ENCODE peak calls at places on chromosomes 16 and 17, in five cellular contexts. W is A549, I is WTC11, X is H1, H is K562. V is an unnamed sample.

GRCh38 chr17:62300697-62301096 is 79.7 kb upstream of the EFCAB3 start:
- DNase-seq in W (no peak), I (no peak), X (no peak), H (no peak), V (no peak)

GRCh38 chr17:3755335-3756030 is 31.8 kb downstream of the HASPIN start:
- DNase-seq in W (no peak), I (no peak), X (no peak), H (peak; percentile 22), V (no peak)

GRCh38 chr17:76121932-76122383 is 18.4 kb upstream of the EXOC7 start:
- DNase-seq in W (no peak), I (peak; percentile 54), X (peak; percentile 79), H (no peak), V (no peak)

GRCh38 chr16:11256657-11257130 is 690 bp upstream of the SOCS1 start:
- DNase-seq in W (peak; percentile 38), I (peak; percentile 48), X (no peak), H (peak; percentile 67), V (no peak)

GRCh38 chr17:78819402-78819801 is 21.2 kb downstream of the USP36 start:
- DNase-seq in W (no peak), I (no peak), X (no peak), H (no peak), V (no peak)

GRCh38 chr17:2282297-2282873 is 21.2 kb downstream of the SMG6 start:
- DNase-seq in W (peak; percentile 67), I (no peak), X (no peak), H (peak; percentile 62), V (peak; percentile 71)

GRCh38 chr16:49350265-49351103 is 23.1 kb upstream of the C16orf78 start:
- DNase-seq in W (peak; percentile 54), I (peak; percentile 86), X (peak; percentile 94), H (peak; percentile 67), V (peak; percentile 21)

GRCh38 chr16:70644763-70645597 is 1.4 kb upstream of the IL34 start:
- DNase-seq in W (no peak), I (no peak), X (no peak), H (no peak), V (no peak)

GRCh38 chr17:44556854-44557606 is at the start of gene FZD2:
- DNase-seq in W (peak; percentile 99), I (peak; percentile 91), X (peak; percentile 94), H (peak; percentile 93), V (peak; percentile 92)

GRCh38 chr16:22008215-22009142 is 568 bp downstream of the MOSMO start:
- DNase-seq in W (peak; percentile 35), I (peak; percentile 52), X (peak; percentile 72), H (peak; percentile 32), V (no peak)

GRCh38 chr16:2335286-2335895 is 5.1 kb downstream of the ABCA3 start:
- DNase-seq in W (no peak), I (no peak), X (no peak), H (no peak), V (no peak)

GRCh38 chr17:44608732-44609435 is 47.4 kb upstream of the MEIOC start:
- DNase-seq in W (no peak), I (no peak), X (no peak), H (no peak), V (no peak)

GRCh38 chr16:10168258-10168657 is 14.0 kb downstream of the GRIN2A start:
- DNase-seq in W (no peak), I (no peak), X (no peak), H (no peak), V (no peak)

GRCh38 chr16:85570213-85570734 is 42.8 kb upstream of the GSE1 start:
- DNase-seq in W (no peak), I (no peak), X (no peak), H (peak; percentile 54), V (no peak)

GRCh38 chr16:31473300-31474052 is 1.5 kb downstream of the TGFB1I1 start:
- DNase-seq in W (no peak), I (no peak), X (no peak), H (no peak), V (no peak)

GRCh38 chr17:75921596-75921995 is 16.9 kb upstream of the MRPL38 start:
- DNase-seq in W (no peak), I (no peak), X (no peak), H (no peak), V (no peak)

GRCh38 chr17:21275579-21276339 is 8.8 kb upstream of the MAP2K3 start:
- DNase-seq in W (peak; percentile 98), I (peak; percentile 93), X (peak; percentile 98), H (peak; percentile 88), V (peak; percentile 81)

GRCh38 chr17:17511971-17512858 is 16.0 kb upstream of the RASD1 start:
- DNase-seq in W (peak; percentile 54), I (no peak), X (no peak), H (no peak), V (no peak)

GRCh38 chr16:65064131-65064530 is 57.7 kb downstream of the CDH11 start:
- DNase-seq in W (no peak), I (no peak), X (no peak), H (no peak), V (no peak)

GRCh38 chr17:51948128-51948527 is 210.4 kb downstream of the CA10 start:
- DNase-seq in W (no peak), I (no peak), X (no peak), H (no peak), V (no peak)

DNA sequence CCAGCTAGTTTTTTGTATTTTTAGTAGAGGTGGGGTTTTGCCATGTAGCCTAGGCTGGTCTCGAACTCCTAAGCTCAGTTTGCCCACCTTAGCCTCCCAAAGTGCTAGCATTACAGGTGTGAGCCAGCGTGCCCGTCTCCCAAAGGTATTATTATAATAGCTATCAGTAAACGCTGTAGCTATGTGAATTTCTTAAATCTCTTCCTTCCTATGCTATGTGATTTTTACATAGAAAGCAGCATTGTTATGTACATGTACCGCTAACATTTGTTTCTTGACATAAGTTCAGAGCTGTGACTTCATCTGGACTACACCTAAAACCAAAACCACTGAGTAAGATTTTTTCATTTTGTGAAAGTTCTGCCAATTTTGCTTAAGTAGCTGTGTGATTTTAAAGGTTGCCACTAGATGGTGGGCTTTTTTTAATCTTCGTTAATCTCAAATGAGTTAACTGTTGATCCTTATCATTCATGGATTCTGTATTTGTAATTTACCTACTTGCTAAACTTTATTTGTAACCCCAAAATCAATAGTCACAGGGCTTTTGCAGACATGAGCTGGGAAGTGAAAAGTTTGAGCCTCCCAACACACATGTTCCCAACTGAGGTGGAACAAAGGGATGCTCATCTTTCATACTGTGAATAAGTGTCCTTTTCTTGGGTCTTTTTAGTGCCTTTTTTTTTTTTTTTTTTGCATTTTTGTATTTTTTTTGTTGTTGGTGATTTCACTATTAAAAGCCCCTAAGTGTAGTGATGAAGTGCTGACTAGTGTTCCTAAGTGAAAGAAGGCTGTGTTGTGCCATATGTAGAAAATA is 21.9 kb downstream of the PRKAR1A start:
- DNase-seq in W (no peak), I (no peak), X (no peak), H (no peak), V (peak; percentile 29)
- TF ChIP-seq JUN in W (no peak), I (no peak), X (no peak), H (no peak), V (no peak)

GRCh38 chr17:67063146-67063545 is 18.8 kb downstream of the CACNG1 start:
- DNase-seq in W (no peak), I (no peak), X (peak; percentile 30), H (no peak), V (no peak)

GRCh38 chr17:67055811-67056745 is 11.7 kb downstream of the CACNG1 start:
- DNase-seq in W (no peak), I (no peak), X (peak; percentile 46), H (no peak), V (no peak)

GRCh38 chr17:67058036-67058435 is 13.7 kb downstream of the CACNG1 start:
- DNase-seq in W (no peak), I (no peak), X (no peak), H (no peak), V (no peak)

GRCh38 chr17:67056746-67057490 is 12.6 kb downstream of the CACNG1 start:
- DNase-seq in W (no peak), I (no peak), X (peak; percentile 32), H (no peak), V (no peak)

DNA sequence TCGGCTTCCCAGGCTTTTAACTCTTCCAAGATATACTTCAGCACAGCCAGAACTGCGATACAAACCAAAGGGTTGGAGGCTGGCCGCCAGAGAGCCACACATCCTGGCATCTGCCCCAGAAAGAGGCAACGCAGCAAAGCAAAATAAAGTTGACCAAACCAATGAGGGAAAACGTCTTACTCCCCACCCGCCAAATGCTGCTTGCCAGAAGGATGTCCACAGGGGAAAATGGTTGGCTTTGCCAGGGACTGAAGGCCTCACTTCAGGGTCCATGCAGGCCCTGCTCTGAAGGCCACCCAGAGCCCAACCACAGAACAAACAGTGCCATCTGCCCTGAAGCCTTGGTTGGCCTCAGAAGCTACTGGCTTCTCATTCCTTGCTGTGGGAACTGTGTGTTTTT is 15.0 kb downstream of the CACNG1 start:
- DNase-seq in W (no peak), I (no peak), X (peak; percentile 29), H (no peak), V (no peak)
- TF ChIP-seq JUN in W (no peak), I (no peak), X (no peak), H (no peak), V (no peak)

DNA sequence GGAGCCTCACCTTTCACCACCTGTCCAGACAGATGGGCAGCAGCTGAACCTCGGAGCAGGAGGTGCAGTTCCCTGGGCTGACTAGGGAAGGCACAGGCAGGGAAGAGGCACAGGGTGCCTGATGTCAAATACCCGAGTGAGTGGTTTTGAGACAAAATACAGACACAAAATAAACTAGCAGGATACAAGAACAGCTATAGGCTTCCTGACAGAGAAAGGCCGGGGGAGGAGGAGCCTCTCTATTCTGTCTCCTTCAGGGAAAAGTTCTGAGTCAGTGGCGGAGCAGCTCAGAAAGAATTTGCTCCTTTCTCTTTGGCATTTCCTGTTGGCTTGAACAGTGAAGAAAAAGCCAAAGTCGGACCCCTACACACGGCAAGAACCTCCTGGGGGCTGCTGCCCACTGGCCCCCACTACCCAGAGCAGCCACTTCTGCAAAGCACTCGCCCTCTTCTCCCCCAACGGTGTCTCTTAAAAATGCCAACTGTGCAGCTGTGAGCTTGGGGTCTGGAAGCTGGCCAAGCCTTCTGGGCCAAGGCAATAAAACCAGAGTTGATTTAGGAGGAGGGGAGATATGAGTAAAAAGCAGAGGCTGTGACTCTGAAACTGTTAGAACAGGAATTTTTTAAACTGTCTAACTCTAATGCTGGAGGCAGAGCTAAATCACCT is 14.4 kb upstream of the FAAP100 start:
- DNase-seq in W (peak; percentile 85), I (no peak), X (no peak), H (no peak), V (peak; percentile 97)
- TF ChIP-seq JUN in W (peak; percentile 89), I (no peak), X (no peak), H (no peak), V (peak; percentile 77)

GRCh38 chr16:77359065-77359502 is 75.8 kb downstream of the ADAMTS18 start:
- DNase-seq in W (peak; percentile 64), I (no peak), X (no peak), H (no peak), V (peak; percentile 51)
- TF ChIP-seq JUN in W (peak; percentile 84), I (no peak), X (no peak), H (no peak), V (no peak)

V was measured in endothelial cell of umbilical vein.